ENCODE peak calls at places on chromosomes 2 and 18, in six cellular contexts. E is foreskin fibroblast, H is BE2C, O is lower lobe of right lung, L is fibroblast of lung, V is heart left ventricle. C is an unnamed sample.

GRCh38 chr2:10559825-10560224 is 111.7 kb upstream of the ODC1 start:
- DNase-seq in E (no peak), H (no peak), O (no peak), L (no peak), V (no peak), C (no peak)

GRCh38 chr18:3610188-3610708 is 160.3 kb downstream of the TGIF1 start:
- DNase-seq in E (no peak), H (no peak), O (no peak), L (no peak), V (no peak), C (no peak)

GRCh38 chr18:50855976-50856772 is 22.7 kb upstream of the ME2 start:
- DNase-seq in E (no peak), H (no peak), O (no peak), L (no peak), V (no peak), C (no peak)

GRCh38 chr2:201600906-201601305 is 42.4 kb downstream of the TMEM237 start:
- DNase-seq in E (no peak), H (no peak), O (no peak), L (no peak), V (no peak), C (no peak)

GRCh38 chr2:179861027-179861776 is at the start of gene ZNF385B:
- DNase-seq in E (peak), H (no peak), O (peak), L (peak), V (peak), C (peak)

GRCh38 chr2:176637134-176637496 is 367.9 kb downstream of the MTX2 start:
- DNase-seq in E (no peak), H (no peak), O (no peak), L (no peak), V (no peak), C (no peak)

GRCh38 chr18:5155180-5155906 is 41.7 kb downstream of the AKAIN1 start:
- DNase-seq in E (no peak), H (no peak), O (no peak), L (no peak), V (no peak), C (no peak)

GRCh38 chr2:46978696-46979095 is 63.1 kb upstream of the MCFD2 start:
- DNase-seq in E (no peak), H (no peak), O (no peak), L (no peak), V (no peak), C (no peak)

GRCh38 chr2:165898381-165898780 is 55.2 kb downstream of the TTC21B start:
- DNase-seq in E (peak), H (no peak), O (no peak), L (no peak), V (no peak), C (no peak)

GRCh38 chr2:27494284-27494943 is 586 bp downstream of the FNDC4 start:
- DNase-seq in E (peak), H (no peak), O (no peak), L (peak), V (peak), C (peak)

GRCh38 chr2:122411231-122411630 is 655.8 kb downstream of the TSN start:
- DNase-seq in E (no peak), H (no peak), O (no peak), L (no peak), V (no peak), C (no peak)

GRCh38 chr18:78242307-78242643 is 737.3 kb upstream of the SALL3 start:
- DNase-seq in E (no peak), H (no peak), O (no peak), L (peak), V (no peak), C (no peak)

GRCh38 chr2:203016716-203017115 is 2.0 kb downstream of the NBEAL1 start:
- DNase-seq in E (peak), H (no peak), O (no peak), L (no peak), V (no peak), C (no peak)
- H3K4me3 ChIP-seq in E (peak), H (no peak), O (peak), L (peak), V (peak), C (no peak)

GRCh38 chr2:71166812-71167211 is 36.4 kb downstream of the MPHOSPH10 start:
- DNase-seq in E (no peak), H (no peak), O (no peak), L (no peak), V (no peak), C (no peak)
- H3K4me3 ChIP-seq in E (no peak), H (no peak), O (no peak), L (no peak), V (no peak), C (no peak)

GRCh38 chr2:100124746-100125145 is 17.6 kb downstream of the AFF3 start:
- DNase-seq in E (no peak), H (no peak), O (no peak), L (peak), V (no peak), C (no peak)

GRCh38 chr2:100126172-100126571 is 16.2 kb downstream of the AFF3 start:
- DNase-seq in E (no peak), H (no peak), O (no peak), L (peak), V (no peak), C (peak)

GRCh38 chr2:100126897-100127401 is 15.4 kb downstream of the AFF3 start:
- DNase-seq in E (no peak), H (no peak), O (no peak), L (no peak), V (no peak), C (peak)

GRCh38 chr2:100121124-100121718 is 21.2 kb downstream of the AFF3 start:
- DNase-seq in E (no peak), H (no peak), O (no peak), L (no peak), V (no peak), C (no peak)

DNA sequence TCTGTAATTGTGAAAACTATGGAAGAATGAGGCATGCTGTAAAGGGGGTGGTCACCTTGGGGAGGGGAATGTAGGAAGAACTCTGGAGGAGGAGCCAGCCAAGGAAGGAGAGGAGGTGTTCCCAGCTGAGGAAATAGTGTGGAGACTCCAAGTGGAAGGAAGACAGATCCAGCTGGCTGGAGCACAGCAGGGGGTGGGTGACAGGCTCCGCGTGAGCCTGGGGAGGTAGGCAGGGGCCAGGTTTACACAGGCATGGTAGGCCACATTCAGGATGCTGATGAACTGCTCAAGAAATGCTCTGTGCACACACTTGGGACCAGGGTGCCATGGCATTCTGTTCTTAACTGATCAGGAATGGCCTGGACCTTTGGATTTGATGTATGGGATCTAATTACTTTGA is 16.7 kb downstream of the AFF3 start:
- DNase-seq in E (no peak), H (no peak), O (no peak), L (no peak), V (no peak), C (no peak)
- H3K4me3 ChIP-seq in E (no peak), H (no peak), O (no peak), L (no peak), V (no peak), C (no peak)

GRCh38 chr2:77087987-77088414 is 434.2 kb downstream of the LRRTM4 start:
- DNase-seq in E (no peak), H (no peak), O (no peak), L (no peak), V (no peak), C (no peak)

GRCh38 chr2:77081597-77081996 is 440.6 kb downstream of the LRRTM4 start:
- DNase-seq in E (no peak), H (no peak), O (no peak), L (no peak), V (no peak), C (no peak)

DNA sequence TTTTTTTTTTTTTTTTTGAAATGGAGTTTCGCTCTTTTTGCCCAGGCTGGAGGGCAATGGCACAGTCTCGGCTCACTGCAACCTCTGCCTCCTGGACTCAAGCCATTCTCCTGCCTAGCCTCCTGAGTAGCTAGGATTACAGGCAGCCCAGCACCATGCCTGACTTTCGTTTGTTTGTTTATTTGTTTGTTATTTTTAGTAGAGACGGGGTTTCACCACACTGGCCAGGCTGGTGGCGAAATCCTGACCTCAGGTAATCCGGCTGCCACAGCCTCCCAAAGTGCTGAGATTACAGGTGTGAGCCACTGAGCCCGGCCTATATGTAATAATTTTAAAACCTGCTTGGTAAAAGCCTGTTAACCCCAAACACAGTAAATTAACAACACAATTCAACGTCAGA is 435.7 kb downstream of the LRRTM4 start:
- DNase-seq in E (no peak), H (no peak), O (no peak), L (no peak), V (no peak), C (no peak)
- H3K4me3 ChIP-seq in E (no peak), H (no peak), O (no peak), L (no peak), V (no peak), C (no peak)